ENCODE peak calls at places on chromosomes 3 and 15, in five cellular contexts. Y is H4, V is cerebellum, W is endothelial cell, S is substantia nigra. K is an unnamed sample.

GRCh38 chr3:81872566-81872965 is 111.1 kb upstream of the GBE1 start:
- DNase-seq in Y (no peak), V (no peak), W (no peak), S (no peak), K (no peak)

GRCh38 chr3:45946307-45946706 is 3.0 kb downstream of the CXCR6 start:
- DNase-seq in Y (no peak), V (no peak), W (no peak), S (no peak), K (no peak)

GRCh38 chr3:28504945-28505344 is 156.3 kb upstream of the AZI2 start:
- DNase-seq in Y (no peak), V (no peak), W (no peak), S (no peak), K (no peak)

GRCh38 chr3:175150812-175151411 is 291.8 kb downstream of the NAALADL2 start:
- DNase-seq in Y (peak; percentile 51), V (no peak), W (no peak), S (no peak), K (no peak)

GRCh38 chr3:176934698-176935097 is 262.6 kb downstream of the TBL1XR1 start:
- DNase-seq in Y (no peak), V (no peak), W (no peak), S (no peak), K (no peak)

GRCh38 chr3:31357451-31357850 is 175.3 kb upstream of the STT3B start:
- DNase-seq in Y (no peak), V (no peak), W (no peak), S (no peak), K (no peak)

GRCh38 chr3:106208979-106209378 is 340.2 kb upstream of the CBLB start:
- DNase-seq in Y (peak; percentile 11), V (peak; percentile 3), W (no peak), S (no peak), K (no peak)

GRCh38 chr15:66631616-66632263 is 65.9 kb upstream of the LCTL start:
- DNase-seq in Y (no peak), V (no peak), W (no peak), S (no peak), K (no peak)

GRCh38 chr15:92955706-92956105 is 55.6 kb downstream of the CHD2 start:
- DNase-seq in Y (no peak), V (no peak), W (no peak), S (no peak), K (no peak)

GRCh38 chr15:79065744-79066376 is 24.7 kb downstream of the RASGRF1 start:
- DNase-seq in Y (no peak), V (peak; percentile 43), W (no peak), S (no peak), K (no peak)

GRCh38 chr15:67781907-67782559 is 43.3 kb upstream of the SKOR1 start:
- DNase-seq in Y (no peak), V (no peak), W (no peak), S (no peak), K (peak; percentile 67)

GRCh38 chr3:188558343-188559068 is 404.5 kb downstream of the LPP start:
- DNase-seq in Y (no peak), V (no peak), W (no peak), S (no peak), K (no peak)

GRCh38 chr15:97501291-97501690 is 459.2 kb upstream of the ARRDC4 start:
- DNase-seq in Y (no peak), V (no peak), W (no peak), S (no peak), K (no peak)

GRCh38 chr15:99732711-99733267 is 448 bp downstream of the LYSMD4 start:
- DNase-seq in Y (no peak), V (no peak), W (peak; percentile 27), S (no peak), K (no peak)

GRCh38 chr3:171323934-171324535 is 136.2 kb downstream of the TNIK start:
- DNase-seq in Y (no peak), V (no peak), W (no peak), S (no peak), K (no peak)

GRCh38 chr3:40120816-40121215 is 188.7 kb upstream of the EIF1B start:
- DNase-seq in Y (no peak), V (no peak), W (no peak), S (no peak), K (no peak)

GRCh38 chr15:90955911-90956310 is 1.2 kb downstream of the RCCD1 start:
- DNase-seq in Y (no peak), V (no peak), W (no peak), S (no peak), K (no peak)

GRCh38 chr3:30357897-30358296 is 248.5 kb upstream of the TGFBR2 start:
- DNase-seq in Y (no peak), V (no peak), W (no peak), S (no peak), K (no peak)

GRCh38 chr3:54433846-54434245 is 311.5 kb downstream of the CACNA2D3 start:
- DNase-seq in Y (peak; percentile 67), V (no peak), W (peak; percentile 51), S (no peak), K (peak; percentile 92)

GRCh38 chr3:53806182-53807116 is 39.8 kb downstream of the CHDH start:
- DNase-seq in Y (no peak), V (no peak), W (no peak), S (no peak), K (no peak)

GRCh38 chr15:57427367-57427821 is 51.1 kb downstream of the CGNL1 start:
- DNase-seq in Y (peak; percentile 19), V (no peak), W (no peak), S (no peak), K (no peak)

GRCh38 chr3:179071161-179071568 is 444 bp downstream of the ZMAT3 start:
- DNase-seq in Y (peak; percentile 41), V (peak; percentile 37), W (no peak), S (peak; percentile 47), K (peak; percentile 35)

GRCh38 chr15:81966628-81967027 is 79.2 kb downstream of the MEX3B start:
- DNase-seq in Y (no peak), V (no peak), W (no peak), S (no peak), K (no peak)

GRCh38 chr3:77320514-77320913 is 280.6 kb downstream of the ROBO2 start:
- DNase-seq in Y (peak; percentile 12), V (no peak), W (no peak), S (no peak), K (no peak)

GRCh38 chr3:115960799-115961198 is 337.5 kb downstream of the GAP43 start:
- DNase-seq in Y (no peak), V (peak; percentile 38), W (no peak), S (peak; percentile 0), K (no peak)

GRCh38 chr15:31831596-31831995 is 198.7 kb upstream of the CHRNA7 start:
- DNase-seq in Y (no peak), V (peak; percentile 50), W (no peak), S (no peak), K (no peak)

GRCh38 chr3:1942751-1943150 is 155.9 kb upstream of the CNTN4 start:
- DNase-seq in Y (no peak), V (no peak), W (no peak), S (no peak), K (no peak)

GRCh38 chr15:62591842-62592838 is 427.1 kb upstream of the C2CD4B start:
- DNase-seq in Y (peak; percentile 23), V (no peak), W (no peak), S (no peak), K (no peak)

GRCh38 chr3:61117045-61117898 is 134.0 kb downstream of the FHIT start:
- DNase-seq in Y (no peak), V (no peak), W (no peak), S (no peak), K (no peak)

GRCh38 chr15:84638103-84638502 is 16.0 kb downstream of the WDR73 start:
- DNase-seq in Y (peak; percentile 28), V (no peak), W (no peak), S (peak; percentile 8), K (peak; percentile 15)

GRCh38 chr3:78140866-78141658 is 1101.2 kb downstream of the ROBO2 start:
- DNase-seq in Y (no peak), V (no peak), W (no peak), S (no peak), K (no peak)

GRCh38 chr3:128353361-128353965 is 113.2 kb downstream of the DNAJB8 start:
- DNase-seq in Y (no peak), V (no peak), W (no peak), S (no peak), K (no peak)

K was measured in WERI-Rb-1.